ENCODE peak calls at places on chromosome 9, in four cellular contexts. Z is HepG2, U is GM12878, L is K562. S is an unnamed sample.

GRCh38 chr9:728535-728934 is 113.0 kb upstream of the DMRT1 start:
- DNase-seq in Z (no peak), U (no peak), L (no peak), S (no peak)

GRCh38 chr9:109232449-109232848 is 65.4 kb upstream of the FRRS1L start:
- DNase-seq in Z (no peak), U (no peak), L (no peak), S (no peak)

GRCh38 chr9:811101-811531 is 30.4 kb upstream of the DMRT1 start:
- DNase-seq in Z (no peak), U (no peak), L (no peak), S (no peak)

GRCh38 chr9:107224252-107224651 is 58.8 kb upstream of the RAD23B start:
- DNase-seq in Z (no peak), U (no peak), L (no peak), S (no peak)

GRCh38 chr9:120767451-120767850 is 25.8 kb downstream of the FBXW2 start:
- DNase-seq in Z (peak), U (no peak), L (no peak), S (no peak)

GRCh38 chr9:78235296-78235770 is 542 bp upstream of the CEP78 start:
- DNase-seq in Z (no peak), U (no peak), L (no peak), S (no peak)

GRCh38 chr9:89496645-89497044 is 1.3 kb downstream of the SEMA4D start:
- DNase-seq in Z (no peak), U (no peak), L (no peak), S (no peak)

GRCh38 chr9:5442400-5443011 is 4.8 kb upstream of the PLGRKT start:
- DNase-seq in Z (peak), U (no peak), L (peak), S (peak)

GRCh38 chr9:34377402-34377741 is 674 bp upstream of the MYORG start:
- DNase-seq in Z (no peak), U (no peak), L (no peak), S (peak)

GRCh38 chr9:81118416-81118815 is 570.9 kb downstream of the TLE1 start:
- DNase-seq in Z (no peak), U (no peak), L (no peak), S (no peak)

DNA sequence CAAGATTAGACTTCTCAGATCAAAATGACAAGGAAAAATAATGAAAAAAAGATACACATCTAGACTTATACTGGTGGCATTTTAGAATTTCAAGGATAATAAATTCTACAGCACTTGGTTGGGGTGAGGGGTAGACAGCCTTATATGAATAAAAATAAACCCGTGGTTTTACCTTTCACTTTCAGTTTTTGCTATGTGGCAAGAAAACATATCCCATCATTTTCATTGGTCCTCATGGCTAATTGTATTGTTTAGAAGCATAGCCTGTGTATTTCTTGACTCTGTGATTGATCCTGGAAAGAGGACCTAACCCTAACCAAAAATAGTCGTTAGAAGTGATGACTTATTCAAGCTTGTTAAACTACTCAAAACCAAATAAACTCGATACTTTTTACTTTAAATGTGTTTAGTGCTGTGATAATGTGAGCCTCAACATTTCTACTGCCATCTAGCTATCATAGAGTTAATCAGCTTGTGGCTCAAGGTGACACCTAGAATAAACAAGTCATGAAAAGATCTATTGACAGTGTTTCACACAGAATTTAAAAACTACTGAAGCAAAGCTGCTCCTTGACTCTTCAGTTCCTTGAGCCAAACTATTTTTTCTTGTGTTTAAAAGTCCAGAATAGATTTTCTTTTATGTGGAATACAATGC is 153.3 kb upstream of the IZUMO3 start:
- DNase-seq in Z (no peak), U (no peak), L (no peak), S (no peak)
- TF ChIP-seq SP1 in Z (no peak), U (no peak), L (no peak), S (no peak)

DNA sequence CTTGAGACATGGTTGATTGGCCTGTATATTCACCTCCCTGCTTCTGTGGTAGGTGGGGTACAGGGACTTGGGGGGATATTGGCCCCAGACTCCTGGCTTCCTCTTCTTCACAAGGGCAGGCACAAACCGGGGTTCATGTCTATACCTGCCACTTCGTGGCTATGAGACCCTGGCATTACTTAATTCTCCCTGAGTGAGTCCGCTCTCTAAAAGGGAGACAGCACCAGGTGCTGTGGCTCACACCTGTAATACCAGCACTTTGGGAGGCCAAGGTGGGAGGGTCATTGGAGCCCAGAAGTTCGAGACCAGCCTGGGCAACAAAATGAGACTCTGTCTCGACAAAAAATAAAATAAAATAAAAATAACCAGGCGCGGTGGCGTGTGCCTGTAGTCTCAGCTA is 178.5 kb downstream of the GABBR2 start:
- DNase-seq in Z (no peak), U (no peak), L (no peak), S (no peak)
- TF ChIP-seq FOXK2 in Z (no peak), U (no peak), L (no peak), S (no peak)

GRCh38 chr9:6641561-6641960 is 4.0 kb downstream of the GLDC start:
- DNase-seq in Z (no peak), U (no peak), L (no peak), S (no peak)

GRCh38 chr9:6645153-6646027 is at the start of gene GLDC:
- DNase-seq in Z (peak), U (no peak), L (no peak), S (peak)

GRCh38 chr9:6646028-6646636 is 603 bp upstream of the GLDC start:
- DNase-seq in Z (peak), U (no peak), L (no peak), S (no peak)

GRCh38 chr9:6641961-6642360 is 3.6 kb downstream of the GLDC start:
- DNase-seq in Z (no peak), U (no peak), L (no peak), S (no peak)

GRCh38 chr9:6644346-6645152 is 980 bp downstream of the GLDC start:
- DNase-seq in Z (no peak), U (no peak), L (no peak), S (no peak)
- TF ChIP-seq SP1 in Z (no peak), U (no peak), L (no peak), S (no peak)

GRCh38 chr9:84852902-84853301 is 183.4 kb downstream of the NTRK2 start:
- DNase-seq in Z (no peak), U (no peak), L (no peak), S (no peak)
- TF ChIP-seq FOXK2 in Z (no peak), U (no peak), L (no peak), S (no peak)

GRCh38 chr9:82454509-82455190 is 466.1 kb downstream of the SPATA31D1 start:
- DNase-seq in Z (peak), U (no peak), L (no peak), S (no peak)
- TF ChIP-seq SP1 in Z (no peak), U (no peak), L (no peak), S (no peak)

DNA sequence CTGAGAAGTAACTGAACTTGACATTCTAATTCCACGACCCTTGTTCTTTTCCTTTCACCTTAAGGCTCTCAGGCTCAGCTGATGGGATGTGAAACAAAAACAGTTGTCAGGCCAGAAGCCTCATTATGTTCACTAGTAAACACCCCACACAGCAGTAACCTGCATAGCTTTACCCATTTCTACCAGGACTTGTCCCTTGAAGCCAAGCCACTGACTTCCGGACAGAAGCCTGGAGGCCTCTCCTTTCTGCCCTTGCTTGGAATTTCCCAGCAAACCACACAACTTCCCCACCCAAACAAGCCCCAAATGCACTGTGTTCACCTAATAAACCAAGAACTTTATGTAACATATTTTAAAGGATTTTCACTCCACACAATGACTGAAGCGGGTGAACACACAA is 19.6 kb downstream of the PRUNE2 start:
- DNase-seq in Z (no peak), U (no peak), L (no peak), S (no peak)
- TF ChIP-seq FOXK2 in Z (no peak), U (no peak), L (no peak), S (no peak)

GRCh38 chr9:131447148-131447547 is 53.3 kb downstream of the PRRC2B start:
- DNase-seq in Z (no peak), U (no peak), L (no peak), S (no peak)
- TF ChIP-seq SP1 in Z (no peak), U (no peak), L (no peak), S (no peak)

DNA sequence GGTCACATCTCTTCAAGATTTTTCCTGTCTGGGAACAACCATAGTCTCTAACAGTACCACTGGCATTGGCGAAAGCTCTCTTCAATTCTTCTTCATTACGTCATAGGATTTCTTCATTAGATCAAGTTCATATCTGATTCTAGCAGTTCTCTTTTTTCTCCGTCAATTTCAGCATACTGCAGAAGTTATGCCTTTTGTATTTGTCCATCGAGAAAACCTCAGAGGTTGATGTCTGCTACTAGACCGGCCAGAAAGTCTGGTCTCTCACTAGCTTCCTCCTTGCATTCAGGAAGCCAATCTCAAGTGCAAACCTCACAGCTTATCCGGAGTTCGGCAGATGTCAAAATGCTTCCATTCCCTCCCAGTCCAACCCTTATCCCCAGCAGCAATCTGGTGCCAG is 56.6 kb upstream of the TMC1 start:
- DNase-seq in Z (no peak), U (no peak), L (no peak), S (no peak)
- TF ChIP-seq FOXK2 in Z (no peak), U (no peak), L (no peak), S (no peak)

DNA sequence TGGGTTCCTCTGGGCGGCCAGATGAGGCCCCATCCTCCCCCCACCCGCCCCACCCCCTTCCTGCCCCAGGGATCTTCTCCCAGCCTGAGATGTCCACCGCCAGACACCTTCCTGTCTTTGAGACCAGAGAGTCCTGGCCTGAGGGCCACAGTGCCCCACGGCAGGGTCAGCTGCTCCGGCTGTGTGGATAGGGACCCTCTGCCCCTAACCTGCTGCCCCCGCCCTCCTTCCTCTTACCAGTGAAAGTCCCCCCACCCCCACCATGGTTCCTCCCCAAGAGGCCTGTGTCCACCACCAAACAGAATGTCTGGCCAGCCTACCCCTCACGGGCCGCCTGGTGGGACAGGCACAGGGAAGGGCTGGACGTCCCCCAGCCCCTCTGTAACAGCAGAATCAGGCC is 43.0 kb upstream of the UBAC1 start:
- DNase-seq in Z (no peak), U (no peak), L (no peak), S (no peak)
- TF ChIP-seq SP1 in Z (no peak), U (no peak), L (no peak), S (no peak)

GRCh38 chr9:114157516-114158176 is 2.3 kb downstream of the COL27A1 start:
- DNase-seq in Z (no peak), U (no peak), L (no peak), S (no peak)
- TF ChIP-seq FOXK2 in Z (no peak), U (no peak), L (no peak), S (no peak)